ENCODE peak calls at places on chromosomes 6 and 20, in nine cellular contexts. C is dorsolateral prefrontal cortex, N is tibial artery, U is brain microvascular endothelial cell, S is fibroblast of mammary gland, M is AG10803, Z is ovary, W is fibroblast of lung, J is uterus. O is an unnamed sample.

GRCh38 chr6:89320012-89320559 is 5.0 kb upstream of the GABRR2 start:
- DNase-seq in J (no peak), M (no peak), C (no peak), N (no peak), Z (no peak), U (no peak), S (no peak), W (no peak), O (no peak)

GRCh38 chr20:34928411-34928810 is 27.2 kb downstream of the GSS start:
- DNase-seq in U (no peak), J (no peak), S (no peak), Z (no peak), W (no peak), M (no peak), N (no peak), C (no peak), O (no peak)

GRCh38 chr6:18388252-18388651 is 1.1 kb downstream of the RNF144B start:
- DNase-seq in C (no peak), U (no peak), J (no peak), N (no peak), Z (no peak), M (no peak), W (no peak), S (no peak), O (no peak)

GRCh38 chr6:81241717-81242116 is 510.8 kb downstream of the TENT5A start:
- DNase-seq in C (no peak), S (peak; percentile 77), N (no peak), M (peak; percentile 81), W (peak; percentile 51), Z (no peak), J (no peak), U (no peak), O (peak; percentile 78)

GRCh38 chr6:95249176-95249575 is 328.2 kb upstream of the MANEA start:
- DNase-seq in C (no peak), W (peak; percentile 22), Z (no peak), S (peak; percentile 77), N (no peak), J (no peak), M (no peak), U (no peak), O (peak; percentile 70)

GRCh38 chr6:32194388-32194787 is 1.9 kb upstream of the GPSM3 start:
- DNase-seq in J (no peak), M (no peak), N (no peak), S (no peak), C (no peak), W (no peak), Z (no peak), U (no peak), O (no peak)

GRCh38 chr20:58953050-58953449 is 28.0 kb upstream of the NELFCD start:
- DNase-seq in C (no peak), S (no peak), W (no peak), J (no peak), N (no peak), M (no peak), U (no peak), Z (no peak), O (no peak)

GRCh38 chr6:42929928-42930360 is 664 bp downstream of the CNPY3 start:
- DNase-seq in W (peak; percentile 78), J (no peak), S (peak; percentile 83), C (no peak), U (peak; percentile 57), N (peak; percentile 35), Z (no peak), M (peak; percentile 66), O (peak; percentile 66)

GRCh38 chr6:166307981-166308768 is at the start of gene PRR18:
- DNase-seq in M (no peak), W (no peak), S (no peak), J (no peak), C (peak; percentile 87), U (no peak), N (no peak), Z (no peak), O (no peak)

GRCh38 chr6:52611833-52612232 is 35.0 kb upstream of the TRAM2 start:
- DNase-seq in W (no peak), Z (no peak), M (no peak), J (no peak), S (no peak), N (no peak), C (no peak), U (no peak), O (no peak)

GRCh38 chr6:150936021-150936555 is 70.6 kb downstream of the MTHFD1L start:
- DNase-seq in Z (no peak), N (no peak), C (no peak), U (no peak), S (no peak), J (no peak), M (no peak), W (no peak), O (no peak)

GRCh38 chr6:153084393-153084792 is 46.7 kb downstream of the RGS17 start:
- DNase-seq in M (peak; percentile 50), Z (no peak), S (peak; percentile 74), N (no peak), C (no peak), U (no peak), J (no peak), W (peak; percentile 46), O (peak; percentile 75)

GRCh38 chr6:53727748-53728147 is 62.2 kb upstream of the KLHL31 start:
- DNase-seq in Z (no peak), M (peak; percentile 59), C (no peak), S (peak; percentile 10), U (peak; percentile 8), N (no peak), W (peak; percentile 87), J (no peak), O (no peak)

GRCh38 chr6:27795697-27796494 is 116.3 kb downstream of the OR2B2 start:
- DNase-seq in C (no peak), U (peak; percentile 92), S (peak; percentile 93), N (no peak), J (peak; percentile 74), Z (no peak), M (peak; percentile 88), W (peak; percentile 79), O (peak; percentile 95)

GRCh38 chr6:119929121-119929520 is 579.6 kb upstream of the MAN1A1 start:
- DNase-seq in M (no peak), Z (no peak), N (no peak), W (no peak), J (no peak), U (no peak), S (peak; percentile 20), C (no peak), O (no peak)

GRCh38 chr6:14799928-14800327 is 445.9 kb upstream of the JARID2 start:
- DNase-seq in N (peak; percentile 60), Z (peak; percentile 85), M (peak; percentile 84), J (peak; percentile 55), C (peak; percentile 53), U (peak; percentile 82), S (peak; percentile 88), W (peak; percentile 71), O (peak; percentile 93)

GRCh38 chr6:74578339-74578738 is 627.5 kb downstream of the COL12A1 start:
- DNase-seq in Z (no peak), C (no peak), S (peak; percentile 86), M (peak; percentile 98), N (no peak), W (peak; percentile 85), J (no peak), U (peak; percentile 11), O (peak; percentile 58)

GRCh38 chr6:144321839-144322591 is 36.9 kb downstream of the UTRN start:
- DNase-seq in N (no peak), C (no peak), J (no peak), M (peak; percentile 62), S (peak; percentile 65), U (peak; percentile 30), Z (no peak), W (peak; percentile 49), O (peak; percentile 27)
- TF ChIP-seq CTCF in N (no peak), C (no peak), J (no peak), M (peak; percentile 25), S (no peak), U (no peak), Z (no peak), W (no peak), O (no peak)

DNA sequence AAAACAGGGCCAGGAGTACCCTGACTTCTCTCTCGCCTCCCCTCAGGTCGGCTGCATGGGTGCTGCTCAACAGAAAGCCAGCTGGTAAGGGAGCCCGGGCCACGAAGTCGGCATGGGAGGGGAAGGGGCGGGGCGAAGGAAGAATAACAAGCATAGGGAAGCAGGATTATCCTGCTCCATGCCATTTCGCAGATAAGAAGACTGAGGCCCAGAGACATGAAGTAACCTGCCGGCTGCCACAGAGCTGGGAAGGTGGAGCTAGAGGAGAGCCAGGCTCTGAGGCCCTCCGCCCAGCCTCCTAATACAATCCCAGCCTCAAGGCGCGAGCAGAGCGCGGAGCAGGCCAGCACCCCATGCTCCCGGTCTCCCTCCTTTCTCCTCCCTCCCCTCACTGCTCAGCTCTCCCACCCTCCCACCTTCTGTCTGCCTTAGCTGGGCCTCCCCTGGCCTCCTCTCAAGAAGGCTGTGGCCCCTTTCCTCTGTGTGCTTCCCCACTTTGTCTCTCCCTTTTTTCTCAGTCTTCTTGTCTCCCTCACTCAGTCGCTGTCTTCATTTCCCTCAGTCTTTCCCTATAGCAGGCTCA is 13.2 kb upstream of the HMGA1 start:
- DNase-seq in S (no peak), N (no peak), U (no peak), W (no peak), Z (peak; percentile 54), C (peak; percentile 47), M (no peak), J (peak; percentile 50), O (no peak)
- H3K4me3 ChIP-seq in S (peak overlapping the region; percentile 29), N (peak overlapping the region; percentile 59), U (peak overlapping the region; percentile 42), W (peak overlapping the region; percentile 17), Z (peak overlapping the region; percentile 35), C (peak overlapping the region; percentile 87), M (peak overlapping the region; percentile 54), J (peak overlapping the region; percentile 24), O (peak overlapping the region; percentile 36)

GRCh38 chr6:37122861-37123260 is 47.1 kb upstream of the PIM1 start:
- DNase-seq in S (no peak), J (no peak), Z (no peak), C (no peak), W (peak; percentile 56), M (peak; percentile 42), N (no peak), U (no peak), O (no peak)
- TF ChIP-seq CTCF in S (no peak), J (no peak), Z (no peak), C (no peak), W (no peak), M (no peak), N (no peak), U (no peak), O (no peak)

GRCh38 chr6:41288025-41288777 is 1.7 kb upstream of the TREM1 start:
- DNase-seq in W (no peak), Z (no peak), S (peak; percentile 62), N (no peak), J (no peak), C (no peak), M (no peak), U (no peak), O (peak; percentile 35)

GRCh38 chr6:41286544-41287346 is at the start of gene TREM1:
- DNase-seq in Z (no peak), U (peak; percentile 56), J (no peak), M (peak; percentile 70), C (no peak), S (peak; percentile 92), N (peak; percentile 71), W (no peak), O (peak; percentile 96)

GRCh38 chr6:41280658-41281057 is 5.8 kb downstream of the TREM1 start:
- DNase-seq in Z (no peak), S (no peak), U (no peak), C (no peak), W (no peak), J (no peak), M (no peak), N (no peak), O (no peak)

GRCh38 chr6:41283597-41283996 is 2.9 kb downstream of the TREM1 start:
- DNase-seq in J (no peak), N (no peak), U (no peak), W (no peak), C (no peak), S (no peak), Z (no peak), M (no peak), O (no peak)

GRCh38 chr6:41284726-41285125 is 1.8 kb downstream of the TREM1 start:
- DNase-seq in W (peak; percentile 33), M (peak; percentile 35), S (peak; percentile 75), Z (no peak), N (no peak), U (peak; percentile 46), J (no peak), C (no peak), O (peak; percentile 91)
- H3K4me3 ChIP-seq in W (no peak overlapping the region), M (no peak overlapping the region), S (no peak overlapping the region), Z (no peak overlapping the region), N (no peak overlapping the region), U (no peak overlapping the region), J (no peak overlapping the region), C (no peak overlapping the region), O (no peak overlapping the region)

O was measured in fibroblast of pulmonary artery.